ENCODE peak calls at places on chromosomes 6 and 20, in ten cellular contexts. R is heart left ventricle, S is GM12878, M is fibroblast of lung, U is aorta, H is kidney, K is lower lobe of right lung, P is GM23248, N is colonic mucosa, V is OCI-LY7. Q is an unnamed sample. For H3K4me1, the result is how much of the 10 kb centered on the place peaks cover.

GRCh38 chr6:42909835-42910234 is 6.0 kb upstream of the PTCRA start:
- DNase-seq in R (no peak), S (no peak), M (no peak), U (no peak), H (no peak), K (no peak), P (no peak), N (no peak), V (no peak), Q (no peak)

GRCh38 chr6:144361027-144361426 is 75.9 kb downstream of the UTRN start:
- DNase-seq in R (no peak), S (no peak), M (no peak), U (no peak), H (no peak), K (no peak), P (peak), N (no peak), V (no peak), Q (no peak)

GRCh38 chr6:107846262-107846795 is 22.2 kb upstream of the SCML4 start:
- DNase-seq in R (no peak), S (no peak), M (no peak), U (no peak), H (no peak), K (no peak), P (no peak), N (no peak), V (no peak), Q (no peak)

GRCh38 chr6:10964684-10965083 is 77.8 kb downstream of the SYCP2L start:
- DNase-seq in R (no peak), S (peak), M (no peak), U (no peak), H (no peak), K (no peak), P (no peak), N (no peak), V (no peak), Q (no peak)

GRCh38 chr6:41488064-41488391 is 58.2 kb upstream of the FOXP4 start:
- DNase-seq in R (no peak), S (no peak), M (no peak), U (no peak), H (no peak), K (no peak), P (no peak), N (no peak), V (no peak), Q (no peak)

GRCh38 chr6:89566930-89567634 is 71.5 kb downstream of the LYRM2 start:
- DNase-seq in R (no peak), S (no peak), M (peak), U (no peak), H (no peak), K (no peak), P (no peak), N (no peak), V (no peak), Q (no peak)

GRCh38 chr6:153537422-153537821 is 406.3 kb upstream of the RGS17 start:
- DNase-seq in R (no peak), S (no peak), M (peak), U (no peak), H (no peak), K (no peak), P (peak), N (no peak), V (no peak), Q (no peak)

GRCh38 chr6:46327769-46328168 is 157.0 kb upstream of the ENPP5 start:
- DNase-seq in R (no peak), S (no peak), M (no peak), U (no peak), H (no peak), K (no peak), P (no peak), N (peak), V (no peak), Q (no peak)

GRCh38 chr6:119350202-119351004 is 842 bp upstream of the MAN1A1 start:
- DNase-seq in R (no peak), S (no peak), M (peak), U (no peak), H (no peak), K (no peak), P (peak), N (peak), V (peak), Q (peak)

GRCh38 chr6:73579851-73580246 is 59.0 kb upstream of the EEF1A1 start:
- DNase-seq in R (peak), S (peak), M (peak), U (no peak), H (peak), K (no peak), P (peak), N (no peak), V (no peak), Q (peak)

GRCh38 chr6:106556368-106556960 is 72.8 kb downstream of the RTN4IP1 start:
- DNase-seq in R (no peak), S (no peak), M (peak), U (no peak), H (no peak), K (no peak), P (peak), N (no peak), V (peak), Q (no peak)

GRCh38 chr20:11324990-11325389 is 592.7 kb upstream of the BTBD3 start:
- DNase-seq in R (no peak), S (no peak), M (no peak), U (no peak), H (no peak), K (no peak), P (no peak), N (no peak), V (no peak), Q (no peak)

GRCh38 chr6:130708338-130708737 is 118.9 kb upstream of the SMLR1 start:
- DNase-seq in R (no peak), S (no peak), M (no peak), U (no peak), H (no peak), K (no peak), P (no peak), N (no peak), V (no peak), Q (no peak)

GRCh38 chr20:1086273-1087213 is 31.9 kb upstream of the PSMF1 start:
- DNase-seq in R (no peak), S (no peak), M (no peak), U (no peak), H (no peak), K (no peak), P (no peak), N (no peak), V (no peak), Q (no peak)

GRCh38 chr6:134081506-134081905 is 29.1 kb upstream of the SLC2A12 start:
- DNase-seq in R (no peak), S (no peak), M (no peak), U (no peak), H (no peak), K (no peak), P (peak), N (no peak), V (no peak), Q (no peak)

GRCh38 chr20:57103146-57103800 is 163.2 kb downstream of the BMP7 start:
- DNase-seq in R (no peak), S (no peak), M (no peak), U (no peak), H (no peak), K (no peak), P (no peak), N (no peak), V (no peak), Q (no peak)

GRCh38 chr6:28371706-28372451 is 22.1 kb downstream of the ZKSCAN3 start:
- DNase-seq in R (no peak), S (peak), M (no peak), U (no peak), H (no peak), K (no peak), P (no peak), N (no peak), V (peak), Q (peak)

GRCh38 chr20:62699296-62699695 is 9.3 kb upstream of the NTSR1 start:
- DNase-seq in R (no peak), S (no peak), M (no peak), U (no peak), H (peak), K (no peak), P (no peak), N (no peak), V (no peak), Q (no peak)

GRCh38 chr20:62382306-62383198 is 4.4 kb upstream of the RPS21 start:
- DNase-seq in R (peak), S (peak), M (peak), U (peak), H (no peak), K (peak), P (peak), N (peak), V (peak), Q (peak)

GRCh38 chr6:134503542-134504281 is 185.8 kb upstream of the SGK1 start:
- DNase-seq in R (no peak), S (no peak), M (peak), U (no peak), H (no peak), K (no peak), P (peak), N (no peak), V (no peak), Q (no peak)

GRCh38 chr6:111978826-111979225 is 75.1 kb upstream of the CCN6 start:
- DNase-seq in R (no peak), S (no peak), M (peak), U (no peak), H (no peak), K (no peak), P (no peak), N (no peak), V (no peak), Q (no peak)

GRCh38 chr6:3808759-3809514 is 40.2 kb upstream of the FAM50B start:
- DNase-seq in R (peak), S (no peak), M (peak), U (peak), H (no peak), K (no peak), P (peak), N (no peak), V (no peak), Q (no peak)

GRCh38 chr6:31651602-31652191 is 764 bp downstream of the BAG6 start:
- DNase-seq in R (peak), S (no peak), M (peak), U (no peak), H (no peak), K (no peak), P (peak), N (peak), V (no peak), Q (peak)

GRCh38 chr6:124131779-124132178 is 328.1 kb downstream of the NKAIN2 start:
- DNase-seq in R (no peak), S (no peak), M (no peak), U (no peak), H (no peak), K (no peak), P (no peak), N (no peak), V (no peak), Q (no peak)
- H3K4me3 ChIP-seq in R (no peak), S (no peak), M (no peak), U (no peak), H (no peak), K (no peak), P (no peak), N (no peak), V (no peak), Q (no peak)

DNA sequence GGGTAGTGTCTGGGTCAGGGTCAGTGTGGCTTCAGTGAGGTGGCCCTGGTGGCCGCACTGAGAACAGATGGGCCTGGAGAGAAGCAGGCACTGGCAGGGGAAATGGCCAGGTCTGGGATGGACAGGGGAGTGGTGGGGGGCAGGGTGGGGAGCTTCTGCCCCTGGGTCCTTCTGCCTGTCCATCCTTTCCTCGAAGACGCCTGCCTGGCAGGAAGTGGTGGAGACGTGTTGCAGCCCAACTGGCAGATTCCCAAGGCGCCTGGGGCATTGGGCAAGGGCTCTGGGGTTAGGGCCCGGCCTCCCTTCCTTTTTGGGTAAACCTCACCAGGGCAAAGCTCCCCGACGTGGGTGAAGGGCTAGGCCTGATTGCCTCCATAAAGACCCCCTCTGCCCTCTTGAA is 10.4 kb downstream of the SRC start:
- DNase-seq in R (peak), S (no peak), M (peak), U (peak), H (no peak), K (peak), P (peak), N (no peak), V (no peak), Q (no peak)
- H3K4me1 ChIP-seq in R (under half), S (under half), M (under half), U (under half), H (under half), K (under half), P (under half), N (under half), V (under half), Q (under half)

DNA sequence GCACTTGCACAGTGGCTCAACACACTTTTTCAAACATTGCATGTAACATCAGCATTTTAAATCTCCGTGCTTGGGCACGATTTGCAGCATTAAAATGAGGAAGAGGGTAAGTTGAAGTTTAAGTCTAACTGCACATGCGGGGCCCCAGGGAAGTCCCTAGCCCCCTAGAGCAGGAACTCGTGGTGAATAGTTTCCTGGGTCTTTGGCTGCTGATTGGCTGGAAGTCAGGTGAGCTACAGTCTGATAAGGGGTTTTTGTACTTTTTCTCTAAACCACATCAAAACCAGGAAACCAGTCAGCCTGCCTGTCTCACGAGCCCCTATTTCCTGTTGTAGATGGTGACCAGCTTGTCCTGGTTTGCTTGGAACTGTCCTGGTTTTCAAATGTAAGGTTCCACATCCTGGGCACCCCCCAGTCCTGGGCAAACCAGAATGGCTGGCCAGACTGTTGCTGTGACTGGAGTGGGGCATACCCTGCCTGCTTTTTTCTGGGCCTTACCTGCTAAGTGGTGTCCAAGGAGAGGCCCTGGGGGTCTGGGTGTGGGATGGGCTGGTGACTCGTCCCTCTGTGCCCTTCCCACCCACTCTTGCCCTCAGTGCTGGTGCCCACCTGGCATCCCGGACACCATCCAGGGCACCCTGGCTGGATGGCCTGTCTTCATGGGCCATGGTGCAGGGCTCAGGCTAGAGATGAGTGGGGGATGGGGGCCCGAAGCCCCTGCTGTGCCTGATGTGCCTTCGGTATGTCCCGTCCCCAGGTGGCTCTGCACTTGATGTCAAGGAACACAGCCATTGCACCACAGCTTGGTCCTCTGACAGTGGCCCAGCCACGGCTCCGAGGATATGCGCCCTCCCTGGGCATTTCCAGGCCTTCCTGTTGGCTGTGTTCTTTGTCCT is 31.8 kb downstream of the SUN5 start:
- DNase-seq in R (peak), S (peak), M (no peak), U (peak), H (peak), K (no peak), P (no peak), N (peak), V (peak), Q (no peak)
- H3K4me3 ChIP-seq in R (no peak), S (no peak), M (no peak), U (no peak), H (no peak), K (no peak), P (no peak), N (no peak), V (peak), Q (no peak)

GRCh38 chr6:80329496-80329895 is 223.0 kb downstream of the BCKDHB start:
- DNase-seq in R (no peak), S (no peak), M (no peak), U (no peak), H (no peak), K (no peak), P (no peak), N (no peak), V (no peak), Q (no peak)

GRCh38 chr6:80331522-80331921 is 225.1 kb downstream of the BCKDHB start:
- DNase-seq in R (no peak), S (no peak), M (no peak), U (no peak), H (no peak), K (no peak), P (no peak), N (no peak), V (no peak), Q (no peak)

GRCh38 chr6:80335061-80335660 is 228.7 kb downstream of the BCKDHB start:
- DNase-seq in R (no peak), S (no peak), M (no peak), U (no peak), H (no peak), K (no peak), P (peak), N (no peak), V (no peak), Q (no peak)

GRCh38 chr6:80333342-80333741 is 226.9 kb downstream of the BCKDHB start:
- DNase-seq in R (no peak), S (no peak), M (no peak), U (no peak), H (no peak), K (no peak), P (no peak), N (no peak), V (no peak), Q (no peak)

DNA sequence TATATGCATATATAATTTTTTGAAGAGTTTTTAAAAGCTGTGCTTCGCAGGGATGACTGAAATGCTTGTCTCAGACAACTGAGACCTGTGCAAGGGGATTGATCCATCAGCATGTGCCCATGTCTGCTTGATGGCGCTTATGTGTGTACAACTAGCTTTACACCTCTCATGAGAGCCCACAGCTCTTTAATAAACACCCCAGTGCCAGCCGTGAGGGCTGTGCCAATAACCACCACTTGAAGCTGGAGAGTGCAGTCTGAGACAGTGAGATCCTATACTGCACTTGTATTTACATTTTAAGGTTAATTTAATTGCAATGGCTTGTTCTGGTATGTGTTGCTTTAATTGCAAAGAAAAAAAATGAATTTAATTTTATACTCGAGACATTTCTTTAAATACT is 225.5 kb downstream of the BCKDHB start:
- DNase-seq in R (no peak), S (no peak), M (no peak), U (no peak), H (no peak), K (no peak), P (no peak), N (no peak), V (no peak), Q (no peak)
- H3K4me1 ChIP-seq in R (under half), S (under half), M (under half), U (under half), H (under half), K (under half), P (under half), N (under half), V (under half), Q (under half)

GRCh38 chr6:7107578-7108195 is at the start of gene RREB1:
- DNase-seq in R (peak), S (no peak), M (peak), U (peak), H (peak), K (peak), P (peak), N (peak), V (peak), Q (peak)

GRCh38 chr6:7108196-7108963 is 619 bp downstream of the RREB1 start:
- DNase-seq in R (peak), S (no peak), M (peak), U (peak), H (peak), K (peak), P (peak), N (peak), V (peak), Q (peak)

GRCh38 chr6:7104752-7105151 is 3.0 kb upstream of the RREB1 start:
- DNase-seq in R (no peak), S (no peak), M (no peak), U (no peak), H (no peak), K (no peak), P (no peak), N (no peak), V (no peak), Q (no peak)

GRCh38 chr6:7106752-7107577 is 796 bp upstream of the RREB1 start:
- DNase-seq in R (peak), S (no peak), M (no peak), U (peak), H (peak), K (peak), P (peak), N (peak), V (peak), Q (peak)

GRCh38 chr6:7106215-7106751 is 1.5 kb upstream of the RREB1 start:
- DNase-seq in R (no peak), S (no peak), M (no peak), U (no peak), H (no peak), K (no peak), P (no peak), N (no peak), V (no peak), Q (no peak)
- H3K4me3 ChIP-seq in R (peak), S (peak), M (no peak), U (no peak), H (peak), K (peak), P (peak), N (peak), V (peak), Q (peak)

GRCh38 chr6:21132856-21133610 is 460.5 kb upstream of the SOX4 start:
- DNase-seq in R (no peak), S (no peak), M (peak), U (no peak), H (no peak), K (no peak), P (no peak), N (no peak), V (no peak), Q (no peak)
- H3K4me1 ChIP-seq in R (under half), S (under half), M (under half), U (under half), H (under half), K (under half), P (under half), N (under half), V (under half), Q (under half)

DNA sequence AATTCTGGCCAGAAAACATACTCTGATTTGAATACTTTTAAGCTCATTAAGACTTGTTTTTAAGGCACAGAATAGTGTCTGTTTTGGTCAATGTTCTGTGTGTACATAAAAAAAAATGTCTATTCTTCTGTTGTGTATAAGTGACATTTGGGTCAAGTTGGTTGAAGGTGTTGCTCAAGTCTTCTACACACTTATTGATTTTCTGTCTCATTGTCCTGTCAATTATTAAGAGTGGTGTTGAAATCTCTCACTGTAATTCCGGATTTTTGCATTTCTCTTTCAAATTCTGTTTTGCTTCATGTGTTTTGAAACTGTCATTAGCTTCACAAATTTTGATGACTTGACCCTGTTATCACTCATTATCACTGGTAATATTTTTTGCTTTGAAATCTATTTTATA is 37.5 kb upstream of the EPM2A start:
- DNase-seq in R (no peak), S (no peak), M (no peak), U (no peak), H (no peak), K (no peak), P (no peak), N (no peak), V (no peak), Q (no peak)
- H3K4me3 ChIP-seq in R (no peak), S (no peak), M (no peak), U (no peak), H (no peak), K (no peak), P (no peak), N (no peak), V (no peak), Q (no peak)